ENCODE peak calls at places on chromosomes 2 and 18, in five cellular contexts. V, L, P, N and O are unnamed samples.

GRCh38 chr2:108917078-108917440 is 72.0 kb downstream of the EDAR start:
- DNase-seq in V (no peak), N (peak; percentile 24), P (no peak), L (peak; percentile 33), O (peak; percentile 24)

GRCh38 chr18:7256959-7257742 is 26.3 kb downstream of the LRRC30 start:
- DNase-seq in N (no peak), P (no peak), L (no peak), V (no peak), O (no peak)

GRCh38 chr2:83079007-83079406 is 1380.1 kb downstream of the SUCLG1 start:
- DNase-seq in P (no peak), L (no peak), N (no peak), V (no peak), O (no peak)

GRCh38 chr2:196159223-196159892 is 12.0 kb downstream of the STK17B start:
- DNase-seq in V (no peak), P (no peak), L (no peak), N (no peak), O (no peak)

GRCh38 chr2:98869868-98870267 is 66.2 kb downstream of the CRACDL start:
- DNase-seq in N (peak; percentile 91), P (peak; percentile 96), V (no peak), L (peak; percentile 78), O (peak; percentile 28)

GRCh38 chr2:79861059-79861374 is 348.2 kb downstream of the CTNNA2 start:
- DNase-seq in P (no peak), L (no peak), N (no peak), V (no peak), O (no peak)

GRCh38 chr2:238598802-238599530 is 172.2 kb downstream of the ASB1 start:
- DNase-seq in V (no peak), P (no peak), N (no peak), L (no peak), O (no peak)

GRCh38 chr2:18814387-18814786 is 225.0 kb upstream of the NT5C1B start:
- DNase-seq in P (no peak), L (no peak), V (no peak), N (no peak), O (no peak)

GRCh38 chr18:23982154-23983071 is 32.1 kb upstream of the TTC39C start:
- DNase-seq in L (peak; percentile 48), V (peak; percentile 91), P (peak; percentile 44), N (no peak), O (no peak)

GRCh38 chr2:128749206-128749605 is 430.5 kb upstream of the HS6ST1 start:
- DNase-seq in L (no peak), V (no peak), P (no peak), N (no peak), O (no peak)
- H3K4me1 ChIP-seq in L (no peaks in the 10 kb centered on the region), V (peaks cover 14% of the 10 kb centered on the region), P (peaks cover 63% of the 10 kb centered on the region), N (no peaks in the 10 kb centered on the region), O (peaks cover 28% of the 10 kb centered on the region)

DNA sequence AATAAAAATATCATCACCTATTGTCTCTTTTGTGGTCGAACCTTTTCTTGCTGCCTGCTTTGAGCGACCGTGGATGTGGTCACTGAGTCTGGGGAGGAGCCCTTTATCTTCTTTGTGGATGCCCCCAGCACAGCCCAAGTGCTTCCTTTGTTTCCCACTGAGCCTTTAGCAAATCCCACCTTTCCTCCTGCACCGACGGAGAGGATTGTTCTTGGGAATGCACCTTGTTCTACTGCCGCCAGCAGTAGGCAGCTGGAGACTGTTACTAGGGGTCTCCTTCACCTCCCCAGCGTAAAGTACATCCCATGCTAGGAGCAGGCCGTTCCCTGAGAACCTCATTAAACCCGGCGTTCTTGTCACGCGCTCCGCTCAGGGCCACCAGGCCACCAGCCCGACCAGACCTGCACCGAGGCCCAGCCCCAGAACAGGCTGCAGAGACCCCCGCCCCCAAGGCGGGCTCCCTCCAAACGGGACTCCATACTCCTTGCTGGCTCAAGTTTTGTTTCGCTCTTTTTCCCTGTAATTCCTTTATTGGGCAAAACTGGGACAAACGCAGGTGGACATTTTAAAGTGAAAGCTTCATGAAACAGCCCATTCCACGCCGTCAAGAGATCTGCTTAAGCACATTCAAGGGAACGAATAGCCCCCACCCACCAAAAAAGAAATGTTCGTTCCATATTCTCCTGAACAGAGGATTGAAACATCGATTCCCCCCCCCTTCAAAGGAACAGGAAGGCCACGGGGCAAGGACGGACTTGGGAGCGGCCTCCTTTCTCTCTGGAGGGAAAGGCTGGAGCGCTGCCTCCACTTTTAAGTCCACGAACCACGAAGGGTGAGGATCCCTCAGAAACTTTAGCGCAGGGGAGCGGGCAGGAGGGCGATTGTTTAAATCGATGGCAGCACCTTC is 1.1 kb upstream of the MAT2A start:
- DNase-seq in V (peak; percentile 74), L (peak; percentile 66), P (peak; percentile 69), N (peak; percentile 57), O (peak; percentile 84)
- TF ChIP-seq POLR2A in V (peak; percentile 19), L (peak; percentile 4), P (no peak), N (no peak), O (no peak)

GRCh38 chr2:173550143-173550542 is 195.5 kb downstream of the CDCA7 start:
- DNase-seq in L (no peak), P (no peak), N (no peak), V (no peak), O (no peak)

GRCh38 chr2:173553589-173553988 is 198.9 kb downstream of the CDCA7 start:
- DNase-seq in P (no peak), V (no peak), L (peak; percentile 66), N (no peak), O (no peak)

GRCh38 chr2:173552540-173552939 is 197.9 kb downstream of the CDCA7 start:
- DNase-seq in N (no peak), L (no peak), V (no peak), P (no peak), O (no peak)

DNA sequence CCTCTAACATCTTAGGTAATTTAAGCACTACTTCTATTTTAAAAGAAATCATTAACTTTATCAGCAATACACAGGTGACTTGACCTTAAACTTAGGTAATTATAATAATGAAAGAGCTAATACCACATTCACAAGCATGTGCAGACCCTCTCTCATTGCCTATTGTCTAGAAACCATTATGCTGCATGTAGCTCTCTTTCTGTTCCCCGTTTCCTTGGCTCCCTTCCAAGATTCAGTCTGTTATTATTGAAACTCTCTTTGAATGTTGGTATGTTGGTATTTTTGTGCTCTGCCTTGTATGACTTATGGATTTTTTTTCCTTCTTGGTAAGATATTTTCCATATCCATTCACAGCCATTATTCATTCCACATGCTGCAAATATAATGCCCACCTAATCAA is 201.2 kb downstream of the CDCA7 start:
- DNase-seq in V (no peak), P (no peak), N (no peak), L (no peak), O (no peak)
- H3K4me1 ChIP-seq in V (no peaks in the 10 kb centered on the region), P (no peaks in the 10 kb centered on the region), N (no peaks in the 10 kb centered on the region), L (no peaks in the 10 kb centered on the region), O (no peaks in the 10 kb centered on the region)

GRCh38 chr2:201120500-201120899 is 4.5 kb downstream of the CFLAR start:
- DNase-seq in L (no peak), P (no peak), V (no peak), N (no peak), O (no peak)

GRCh38 chr2:201118957-201119848 is 3.2 kb downstream of the CFLAR start:
- DNase-seq in P (peak; percentile 46), L (no peak), V (no peak), N (no peak), O (no peak)

GRCh38 chr2:201116115-201116958 is at the start of gene CFLAR:
- DNase-seq in L (peak; percentile 85), N (peak; percentile 74), P (peak; percentile 88), V (peak; percentile 76), O (peak; percentile 76)

GRCh38 chr2:201116959-201117734 is 1.2 kb downstream of the CFLAR start:
- DNase-seq in V (peak; percentile 63), N (peak; percentile 70), L (peak; percentile 65), P (peak; percentile 89), O (peak; percentile 63)

GRCh38 chr2:201118121-201118956 is 2.4 kb downstream of the CFLAR start:
- DNase-seq in L (peak; percentile 92), N (peak; percentile 84), P (peak; percentile 91), V (peak; percentile 90), O (peak; percentile 95)
- TF ChIP-seq POLR2A in L (peak; percentile 75), N (no peak), P (peak; percentile 82), V (peak; percentile 87), O (no peak)

GRCh38 chr2:60531638-60532216 is 21.7 kb downstream of the BCL11A start:
- DNase-seq in L (peak; percentile 60), V (no peak), P (no peak), N (no peak), O (no peak)
- H3K4me1 ChIP-seq in L (peaks cover 17% of the 10 kb centered on the region), V (no peaks in the 10 kb centered on the region), P (peaks cover 79% of the 10 kb centered on the region), N (peaks cover 29% of the 10 kb centered on the region), O (no peaks in the 10 kb centered on the region)

GRCh38 chr18:76495435-76496199 is 575 bp upstream of the ZNF516 start:
- DNase-seq in L (peak; percentile 57), N (no peak), V (peak; percentile 84), P (peak; percentile 64), O (peak; percentile 63)

GRCh38 chr18:76494181-76494540 is 881 bp downstream of the ZNF516 start:
- DNase-seq in P (peak; percentile 37), V (peak; percentile 64), N (no peak), L (peak; percentile 50), O (peak; percentile 69)

GRCh38 chr18:76494541-76495403 is at the start of gene ZNF516:
- DNase-seq in V (peak; percentile 52), N (peak; percentile 45), P (peak; percentile 49), L (no peak), O (peak; percentile 65)

GRCh38 chr18:76498064-76498463 is 3.0 kb upstream of the ZNF516 start:
- DNase-seq in L (no peak), N (no peak), P (no peak), V (no peak), O (no peak)

DNA sequence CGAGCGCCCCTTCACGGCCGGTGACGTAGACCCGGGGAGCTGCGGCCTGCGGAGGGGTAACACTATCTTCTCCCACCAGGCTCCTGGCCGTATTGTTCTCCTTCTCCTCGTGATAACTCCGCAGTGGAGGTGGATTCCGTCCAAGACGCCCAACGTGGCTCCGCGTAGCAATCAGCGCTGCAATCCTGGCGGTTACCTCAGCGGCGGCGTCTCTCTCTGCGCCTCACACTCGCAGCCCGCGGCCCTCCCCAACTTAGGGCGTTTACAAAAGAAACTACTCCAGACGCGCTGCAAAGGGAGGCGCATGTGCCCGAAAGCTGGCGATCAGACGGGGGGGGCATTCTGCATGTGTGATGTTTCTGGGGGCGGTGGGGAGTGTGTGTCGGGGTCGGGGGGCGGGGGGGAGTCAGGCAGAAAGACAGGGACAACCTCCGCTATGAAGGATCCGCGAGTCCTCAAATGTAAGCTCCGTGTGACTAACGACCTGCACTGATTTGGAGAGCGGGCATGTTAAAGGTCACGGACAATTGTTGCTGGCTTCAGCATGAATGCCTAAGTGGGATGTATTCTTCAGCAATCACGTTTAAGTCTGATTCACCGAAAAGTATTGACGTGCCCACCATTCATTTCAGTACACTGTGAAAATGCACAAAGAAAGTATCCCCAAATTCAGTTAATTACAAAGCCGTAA is 1.3 kb upstream of the ZNF516 start:
- DNase-seq in L (peak; percentile 72), V (peak; percentile 77), N (peak; percentile 63), P (peak; percentile 67), O (peak; percentile 91)
- TF ChIP-seq POLR2A in L (no peak), V (peak; percentile 71), N (no peak), P (peak; percentile 33), O (no peak)